ENCODE peak calls at places on chromosomes 5 and 9, in ten cellular contexts. G, D, O, B, A, E, J, L, I and K are unnamed samples.

GRCh38 chr9:136533775-136534157 is 12.1 kb downstream of the NOTCH1 start:
- DNase-seq in B (peak), D (no peak), E (no peak), L (no peak), G (no peak), A (no peak), I (no peak), J (no peak), O (no peak), K (peak)

GRCh38 chr5:34736445-34737119 is 80.5 kb downstream of the RAI14 start:
- DNase-seq in D (no peak), E (no peak), G (no peak), A (no peak), L (no peak), B (no peak), J (peak), O (no peak), I (peak), K (no peak)

GRCh38 chr5:80168388-80169028 is 87.3 kb downstream of the SERINC5 start:
- DNase-seq in D (no peak), J (no peak), B (no peak), A (no peak), O (no peak), L (no peak), E (no peak), I (no peak), G (no peak), K (no peak)

GRCh38 chr9:133877327-133877726 is 114.8 kb downstream of the VAV2 start:
- DNase-seq in A (no peak), G (no peak), B (no peak), E (no peak), I (no peak), O (no peak), J (no peak), L (no peak), D (no peak), K (no peak)

GRCh38 chr5:147339313-147339712 is 104.5 kb downstream of the STK32A start:
- DNase-seq in D (no peak), J (no peak), I (no peak), L (no peak), E (no peak), O (no peak), B (no peak), A (no peak), G (no peak), K (no peak)

GRCh38 chr5:123754903-123755302 is 242.9 kb downstream of the CSNK1G3 start:
- DNase-seq in A (no peak), G (no peak), I (no peak), J (peak), L (no peak), B (no peak), D (no peak), E (no peak), O (no peak), K (no peak)

GRCh38 chr5:36744041-36744677 is 132.4 kb upstream of the NIPBL start:
- DNase-seq in B (no peak), E (no peak), G (no peak), D (no peak), J (no peak), L (no peak), A (no peak), O (no peak), I (no peak), K (no peak)

GRCh38 chr5:58318468-58318867 is 141.4 kb downstream of the PLK2 start:
- DNase-seq in B (no peak), L (no peak), D (no peak), A (no peak), E (no peak), I (no peak), J (peak), O (no peak), G (no peak), K (no peak)

GRCh38 chr5:42650111-42650510 is 106.5 kb upstream of the CCDC152 start:
- DNase-seq in D (no peak), B (no peak), J (no peak), E (no peak), I (no peak), L (no peak), A (no peak), O (no peak), G (no peak), K (no peak)

GRCh38 chr5:52017567-52017966 is 634.3 kb downstream of the ISL1 start:
- DNase-seq in G (no peak), J (no peak), E (no peak), A (no peak), B (no peak), L (no peak), D (no peak), I (no peak), O (no peak), K (no peak)

GRCh38 chr5:103247120-103247519 is 11.4 kb upstream of the MACIR start:
- DNase-seq in L (no peak), B (no peak), O (no peak), A (no peak), G (no peak), E (no peak), I (no peak), D (no peak), J (no peak), K (no peak)